ENCODE peak calls at places on chromosomes 16 and 17, in four cellular contexts. One of them, this sample, is unnamed.

GRCh38 chr17:75344664-75345063 is 55.4 kb upstream of the SLC25A19 start:
- DNase-seq in left ventricle myocardium inferior: no peak
- DNase-seq in IMR-90: peak; percentile 36
- DNase-seq in heart right ventricle: no peak
- DNase-seq in this sample: no peak

GRCh38 chr17:47703191-47703591 is 9.2 kb downstream of the TBKBP1 start:
- DNase-seq in left ventricle myocardium inferior: no peak
- DNase-seq in IMR-90: no peak
- DNase-seq in heart right ventricle: no peak
- DNase-seq in this sample: no peak

GRCh38 chr17:80718428-80718827 is 173.8 kb downstream of the RPTOR start:
- DNase-seq in left ventricle myocardium inferior: no peak
- DNase-seq in IMR-90: no peak
- DNase-seq in heart right ventricle: no peak
- DNase-seq in this sample: peak; percentile 27

GRCh38 chr16:86975445-86975844 is 341.7 kb downstream of the C16orf95 start:
- DNase-seq in left ventricle myocardium inferior: no peak
- DNase-seq in IMR-90: peak; percentile 95
- DNase-seq in heart right ventricle: no peak
- DNase-seq in this sample: no peak

GRCh38 chr17:17815436-17816200 is 21.2 kb downstream of the SREBF1 start:
- DNase-seq in left ventricle myocardium inferior: no peak
- DNase-seq in IMR-90: no peak
- DNase-seq in heart right ventricle: no peak
- DNase-seq in this sample: no peak

GRCh38 chr16:8634991-8635736 is 13.7 kb downstream of the METTL22 start:
- DNase-seq in left ventricle myocardium inferior: no peak
- DNase-seq in IMR-90: peak; percentile 28
- DNase-seq in heart right ventricle: no peak
- DNase-seq in this sample: peak; percentile 31

GRCh38 chr17:57375040-57375769 is 118.9 kb downstream of the MSI2 start:
- DNase-seq in left ventricle myocardium inferior: no peak
- DNase-seq in IMR-90: no peak
- DNase-seq in heart right ventricle: no peak
- DNase-seq in this sample: no peak

GRCh38 chr16:50476486-50477260 is 71.5 kb upstream of the NKD1 start:
- DNase-seq in left ventricle myocardium inferior: no peak
- DNase-seq in IMR-90: no peak
- DNase-seq in heart right ventricle: no peak
- DNase-seq in this sample: no peak

GRCh38 chr17:48429156-48429555 is 858 bp downstream of the SKAP1 start:
- DNase-seq in left ventricle myocardium inferior: no peak
- DNase-seq in IMR-90: no peak
- DNase-seq in heart right ventricle: no peak
- DNase-seq in this sample: no peak

GRCh38 chr17:79420318-79421243 is 190.3 kb downstream of the RBFOX3 start:
- DNase-seq in left ventricle myocardium inferior: no peak
- DNase-seq in IMR-90: no peak
- DNase-seq in heart right ventricle: no peak
- DNase-seq in this sample: peak; percentile 23

GRCh38 chr17:2034806-2035548 is 5.0 kb downstream of the DPH1 start:
- DNase-seq in left ventricle myocardium inferior: no peak
- DNase-seq in IMR-90: peak; percentile 56
- DNase-seq in heart right ventricle: no peak
- DNase-seq in this sample: no peak

DNA sequence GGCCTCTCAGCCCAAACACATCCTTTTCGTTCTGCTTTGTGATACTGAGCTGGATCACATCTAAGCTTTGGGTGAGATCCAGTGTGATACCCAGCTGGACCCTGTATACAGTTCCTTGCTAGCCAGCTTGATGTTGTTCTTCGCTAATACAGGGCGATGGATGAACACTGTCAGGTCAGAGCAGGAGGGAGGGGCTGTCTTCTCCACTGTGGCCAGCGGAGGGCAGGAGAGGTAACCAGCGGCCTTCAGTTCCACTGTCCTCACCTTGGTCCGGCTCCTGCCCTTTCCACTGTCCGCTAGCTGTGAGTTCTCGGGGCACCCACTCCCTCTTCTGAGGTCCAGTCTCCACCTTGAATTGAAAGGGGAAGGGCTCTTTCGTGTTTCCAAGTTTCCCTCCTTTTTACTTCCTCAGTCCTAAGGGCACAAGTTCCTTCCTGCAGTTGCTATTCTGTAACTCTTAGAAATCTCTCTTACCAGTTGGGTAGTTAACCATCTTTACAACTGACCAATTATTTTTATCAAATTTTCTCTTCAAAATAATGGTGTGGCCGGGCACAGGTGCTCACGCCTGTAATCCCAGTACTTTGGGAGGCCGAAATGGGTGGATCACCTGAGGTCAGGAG is 3.0 kb upstream of the ZNF213 start:
- DNase-seq in left ventricle myocardium inferior: no peak
- DNase-seq in IMR-90: peak; percentile 35
- DNase-seq in heart right ventricle: no peak
- DNase-seq in this sample: peak; percentile 51
- TF ChIP-seq CTCF in left ventricle myocardium inferior: peak; percentile 63
- TF ChIP-seq CTCF in IMR-90: peak; percentile 52
- TF ChIP-seq CTCF in heart right ventricle: peak; percentile 10
- TF ChIP-seq CTCF in this sample: peak; percentile 64

DNA sequence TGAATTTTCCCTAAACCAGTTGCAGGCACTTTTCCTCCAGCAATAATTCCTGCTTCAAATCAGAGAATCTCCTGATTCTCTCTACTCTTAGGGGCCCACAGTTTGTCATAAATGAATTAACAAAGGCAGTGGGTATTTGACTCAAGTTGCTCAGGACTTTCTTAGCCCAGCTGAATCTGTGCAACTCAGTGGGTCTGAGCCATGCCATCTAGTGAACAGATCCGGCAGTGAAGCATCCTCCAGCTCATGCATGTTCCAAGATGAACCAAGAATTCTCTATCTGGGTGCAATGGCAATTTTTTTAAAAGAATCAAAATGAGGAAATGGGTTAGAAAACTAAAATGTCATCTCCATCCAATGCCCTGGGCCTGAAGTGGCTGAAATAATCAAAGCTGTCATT is 575.2 kb upstream of the CDH11 start:
- DNase-seq in left ventricle myocardium inferior: no peak
- DNase-seq in IMR-90: no peak
- DNase-seq in heart right ventricle: no peak
- DNase-seq in this sample: no peak
- TF ChIP-seq CTCF in left ventricle myocardium inferior: no peak
- TF ChIP-seq CTCF in IMR-90: no peak
- TF ChIP-seq CTCF in heart right ventricle: no peak
- TF ChIP-seq CTCF in this sample: no peak

GRCh38 chr17:7380855-7381683 is at the start of gene TNK1:
- DNase-seq in left ventricle myocardium inferior: peak; percentile 48
- DNase-seq in IMR-90: no peak
- DNase-seq in heart right ventricle: peak; percentile 52
- DNase-seq in this sample: no peak
- TF ChIP-seq CTCF in left ventricle myocardium inferior: no peak
- TF ChIP-seq CTCF in IMR-90: no peak
- TF ChIP-seq CTCF in heart right ventricle: no peak
- TF ChIP-seq CTCF in this sample: no peak

DNA sequence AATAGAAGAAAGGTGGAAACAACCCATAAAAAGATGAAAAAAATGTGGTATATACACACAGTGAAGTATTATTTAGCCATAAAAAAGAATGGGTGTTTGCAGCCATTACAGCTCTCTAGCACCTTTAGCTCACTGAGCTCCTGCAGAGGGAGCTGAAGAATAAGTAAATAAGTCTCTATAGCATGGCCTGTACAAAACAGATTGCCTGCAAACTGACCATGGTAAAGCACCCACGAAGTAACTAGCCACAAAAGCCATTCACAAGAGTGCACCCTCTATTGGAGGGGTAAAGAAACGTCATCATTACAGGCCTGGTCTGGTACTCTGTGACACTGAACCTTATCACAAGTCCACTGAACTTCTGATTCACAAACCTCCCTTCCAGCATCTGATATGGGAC is 76.3 kb downstream of the USP32 start:
- DNase-seq in left ventricle myocardium inferior: no peak
- DNase-seq in IMR-90: no peak
- DNase-seq in heart right ventricle: no peak
- DNase-seq in this sample: no peak
- TF ChIP-seq CTCF in left ventricle myocardium inferior: no peak
- TF ChIP-seq CTCF in IMR-90: peak; percentile 2
- TF ChIP-seq CTCF in heart right ventricle: no peak
- TF ChIP-seq CTCF in this sample: peak; percentile 22

GRCh38 chr16:71648921-71649320 is 22.9 kb downstream of the MARVELD3 start:
- DNase-seq in left ventricle myocardium inferior: no peak
- DNase-seq in IMR-90: no peak
- DNase-seq in heart right ventricle: no peak
- DNase-seq in this sample: no peak
- TF ChIP-seq CTCF in left ventricle myocardium inferior: peak; percentile 25
- TF ChIP-seq CTCF in IMR-90: peak; percentile 20
- TF ChIP-seq CTCF in heart right ventricle: no peak
- TF ChIP-seq CTCF in this sample: peak; percentile 39

GRCh38 chr17:82494236-82495055 is 25.1 kb upstream of the FOXK2 start:
- DNase-seq in left ventricle myocardium inferior: peak; percentile 81
- DNase-seq in IMR-90: peak; percentile 97
- DNase-seq in heart right ventricle: peak; percentile 92
- DNase-seq in this sample: peak; percentile 89
- TF ChIP-seq CTCF in left ventricle myocardium inferior: peak; percentile 90
- TF ChIP-seq CTCF in IMR-90: peak; percentile 97
- TF ChIP-seq CTCF in heart right ventricle: peak; percentile 90
- TF ChIP-seq CTCF in this sample: peak; percentile 89

This sample was measured in neural crest cell.